ENCODE peak calls at places on chromosomes 4 and X, in five cellular contexts. X is substantia nigra, W is astrocyte, G is head of caudate nucleus, M is sigmoid colon. T is an unnamed sample.

GRCh38 chr4:42310343-42310742 is 86.9 kb upstream of the SHISA3 start:
- DNase-seq in X (no peak), W (no peak), G (no peak), M (no peak), T (no peak)

GRCh38 chrX:30635630-30636029 is 17.6 kb upstream of the GK start:
- DNase-seq in X (no peak), W (no peak), G (no peak), M (no peak), T (no peak)

GRCh38 chr4:173722075-173722474 is 192.0 kb upstream of the HAND2 start:
- DNase-seq in X (no peak), W (no peak), G (no peak), M (no peak), T (no peak)

GRCh38 chr4:95193391-95194224 is 355.2 kb downstream of the UNC5C start:
- DNase-seq in X (peak), W (no peak), G (peak), M (no peak), T (peak)

GRCh38 chr4:27094785-27095184 is 234.1 kb downstream of the STIM2 start:
- DNase-seq in X (no peak), W (no peak), G (no peak), M (no peak), T (no peak)

GRCh38 chrX:53695901-53696300 is 9.4 kb upstream of the HUWE1 start:
- DNase-seq in X (no peak), W (no peak), G (no peak), M (no peak), T (no peak)

GRCh38 chr4:147633113-147633512 is 15.9 kb downstream of the TMEM184C start:
- DNase-seq in X (no peak), W (peak), G (no peak), M (no peak), T (no peak)

GRCh38 chr4:10093273-10093621 is 23.4 kb downstream of the WDR1 start:
- DNase-seq in X (no peak), W (no peak), G (no peak), M (no peak), T (no peak)

GRCh38 chrX:80432863-80433262 is 12.6 kb downstream of the TENT5D start:
- DNase-seq in X (no peak), W (no peak), G (no peak), M (no peak), T (no peak)

GRCh38 chr4:67907650-67908049 is 23.8 kb upstream of the TMPRSS11D start:
- DNase-seq in X (no peak), W (no peak), G (no peak), M (no peak), T (peak)

GRCh38 chr4:131054489-131055019 is 1958.6 kb downstream of the C4orf33 start:
- DNase-seq in X (no peak), W (no peak), G (no peak), M (no peak), T (no peak)

GRCh38 chr4:185542626-185543336 is 7.5 kb upstream of the PDLIM3 start:
- DNase-seq in X (no peak), W (peak), G (no peak), M (peak), T (no peak)

GRCh38 chr4:185840201-185840600 is 28.2 kb upstream of the SORBS2 start:
- DNase-seq in X (no peak), W (peak), G (no peak), M (no peak), T (no peak)

GRCh38 chr4:177380730-177381287 is 61.4 kb downstream of the AGA start:
- DNase-seq in X (no peak), W (no peak), G (no peak), M (no peak), T (no peak)

GRCh38 chr4:186557486-186557885 is 2.1 kb upstream of the MTNR1A start:
- DNase-seq in X (no peak), W (peak), G (no peak), M (no peak), T (no peak)

GRCh38 chr4:89469512-89469911 is 161.9 kb upstream of the GPRIN3 start:
- DNase-seq in X (no peak), W (no peak), G (no peak), M (no peak), T (no peak)

GRCh38 chr4:158051401-158052235 is 121.2 kb downstream of the GASK1B start:
- DNase-seq in X (no peak), W (peak), G (no peak), M (peak), T (no peak)

GRCh38 chr4:122854444-122854843 is 27.8 kb downstream of the FGF2 start:
- DNase-seq in X (no peak), W (no peak), G (no peak), M (no peak), T (no peak)

GRCh38 chr4:146132445-146132844 is 43.1 kb upstream of the LSM6 start:
- DNase-seq in X (no peak), W (no peak), G (no peak), M (no peak), T (no peak)

T was measured in spleen.